ENCODE peak calls at places on chromosomes 13 and 19, in eight cellular contexts. N, E, R, F, X, J, L and W are unnamed samples. For H3K27me3, the result is how much of the 10 kb centered on the place peaks cover.

GRCh38 chr19:17951151-17952040 is 15.5 kb upstream of the KCNN1 start:
- DNase-seq in J (no peak), F (no peak), N (no peak), R (no peak), E (peak), L (no peak), X (no peak), W (no peak)

GRCh38 chr19:41355802-41356201 is 2.1 kb upstream of the TGFB1 start:
- DNase-seq in L (no peak), J (no peak), F (no peak), N (no peak), X (no peak), E (no peak), R (no peak), W (no peak)

GRCh38 chr13:27425151-27425917 is 915 bp downstream of the GTF3A start:
- DNase-seq in J (no peak), F (no peak), R (no peak), X (peak), N (no peak), E (no peak), L (no peak), W (no peak)

GRCh38 chr19:5255602-5256231 is 84.9 kb downstream of the PTPRS start:
- DNase-seq in F (no peak), L (no peak), R (no peak), J (no peak), N (no peak), X (no peak), E (no peak), W (no peak)

GRCh38 chr19:54850930-54851329 is 687 bp downstream of the KIR3DL2 start:
- DNase-seq in N (no peak), E (no peak), J (no peak), L (no peak), X (no peak), F (no peak), R (no peak), W (no peak)

GRCh38 chr13:48596128-48596429 is 57.6 kb upstream of the CYSLTR2 start:
- DNase-seq in L (no peak), E (no peak), J (no peak), R (no peak), N (no peak), X (no peak), F (no peak), W (no peak)

GRCh38 chr19:18294467-18294864 is 13.0 kb upstream of the JUND start:
- DNase-seq in X (no peak), R (no peak), J (peak), L (no peak), E (no peak), N (no peak), F (no peak), W (no peak)

GRCh38 chr19:4064551-4065260 is 2.0 kb downstream of the ZBTB7A start:
- DNase-seq in F (no peak), R (peak), E (peak), N (no peak), L (no peak), X (no peak), J (peak), W (peak)

GRCh38 chr13:87172166-87172825 is 498.9 kb upstream of the SLITRK5 start:
- DNase-seq in E (peak), F (no peak), X (peak), L (no peak), J (no peak), N (peak), R (no peak), W (no peak)

GRCh38 chr19:18590273-18591272 is 2.0 kb downstream of the REX1BD start:
- DNase-seq in N (peak), F (peak), J (no peak), L (no peak), X (peak), E (peak), R (no peak), W (no peak)

GRCh38 chr19:53865918-53866696 is 1.6 kb upstream of the MYADM start:
- DNase-seq in L (peak), X (no peak), J (peak), N (no peak), E (peak), F (no peak), R (peak), W (peak)

GRCh38 chr13:82833928-82834327 is 1048.3 kb downstream of the SLITRK1 start:
- DNase-seq in X (no peak), N (no peak), F (no peak), E (no peak), L (no peak), R (no peak), J (no peak), W (no peak)

GRCh38 chr13:105679832-105680231 is 855.6 kb downstream of the EFNB2 start:
- DNase-seq in R (no peak), F (no peak), L (no peak), E (no peak), N (no peak), J (no peak), X (no peak), W (no peak)

GRCh38 chr13:41411536-41411935 is 45.8 kb upstream of the RGCC start:
- DNase-seq in E (peak), J (no peak), R (no peak), L (no peak), X (peak), F (peak), N (no peak), W (no peak)

GRCh38 chr19:37056776-37057175 is 21.5 kb upstream of the ZNF420 start:
- DNase-seq in E (no peak), X (no peak), J (no peak), R (no peak), N (no peak), L (no peak), F (no peak), W (no peak)

GRCh38 chr19:52114691-52115090 is 19.1 kb upstream of the ZNF841 start:
- DNase-seq in N (no peak), R (no peak), L (no peak), J (no peak), F (no peak), E (no peak), X (no peak), W (no peak)
- H3K27me3 ChIP-seq in N (under half), R (under half), L (under half), J (under half), F (under half), E (under half), X (under half), W (under half)

DNA sequence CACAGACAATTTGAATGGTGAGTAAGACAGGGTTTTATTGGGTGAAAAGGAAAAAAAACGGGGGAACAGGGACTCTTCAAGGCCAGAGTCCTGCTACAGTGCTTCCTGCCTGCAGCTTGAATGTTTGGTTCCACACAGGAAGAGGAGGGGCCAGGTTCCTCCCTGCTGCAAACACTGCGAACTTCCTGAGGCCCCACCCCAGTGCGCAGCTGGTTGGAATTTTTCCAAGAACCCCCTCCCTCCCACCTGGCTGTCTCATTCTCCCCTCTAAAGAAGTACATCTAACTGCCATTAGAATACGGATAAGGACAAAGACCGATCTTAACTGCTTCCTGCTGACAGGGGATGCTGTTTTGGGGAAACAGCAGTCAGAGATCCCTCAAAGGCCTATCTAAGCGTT is 184.9 kb downstream of the GGACT start:
- DNase-seq in X (no peak), L (no peak), R (no peak), E (no peak), N (no peak), F (no peak), J (no peak), W (no peak)
- H3K27me3 ChIP-seq in X (under half), L (under half), R (under half), E (under half), N (under half), F (under half), J (under half), W (under half)

DNA sequence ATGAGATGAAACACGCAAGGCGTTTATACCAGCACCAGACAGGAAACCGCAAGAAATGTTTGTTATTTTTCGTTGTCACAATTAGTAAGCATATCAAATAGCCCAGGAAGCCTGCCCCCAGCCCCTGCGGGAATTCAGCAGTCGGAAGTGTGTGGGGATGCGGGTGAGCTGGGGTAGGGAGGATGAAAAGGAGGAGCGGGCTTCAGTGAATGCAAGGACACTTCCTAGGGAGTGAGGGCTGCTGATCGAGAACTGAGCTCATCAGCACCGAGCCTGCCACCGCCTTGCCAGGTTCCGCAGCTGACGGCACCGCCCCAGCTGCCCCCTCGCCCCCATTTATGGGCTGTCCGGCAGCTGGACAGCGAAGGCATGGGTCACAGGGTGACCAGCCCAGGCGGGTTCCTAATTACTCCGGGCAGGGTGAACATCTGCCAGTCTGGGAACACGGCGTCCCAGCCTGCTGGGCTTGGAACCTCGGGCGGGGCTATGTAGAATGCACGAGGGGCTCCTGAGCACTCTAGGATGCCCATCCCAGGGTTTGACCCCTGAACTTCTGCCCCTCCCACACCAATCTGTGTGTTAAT is 1.6 kb upstream of the BEST2 start:
- DNase-seq in F (no peak), X (peak), L (no peak), R (no peak), J (no peak), N (no peak), E (no peak), W (peak)
- H3K27me3 ChIP-seq in F (under half), X (under half), L (half or more), R (under half), J (under half), N (under half), E (under half), W (under half)

GRCh38 chr13:112071902-112072530 is 5.1 kb downstream of the SOX1 start:
- DNase-seq in F (no peak), L (no peak), N (no peak), X (no peak), E (no peak), J (no peak), R (no peak), W (no peak)
- H3K27me3 ChIP-seq in F (half or more), L (half or more), N (half or more), X (half or more), E (half or more), J (under half), R (half or more), W (half or more)

DNA sequence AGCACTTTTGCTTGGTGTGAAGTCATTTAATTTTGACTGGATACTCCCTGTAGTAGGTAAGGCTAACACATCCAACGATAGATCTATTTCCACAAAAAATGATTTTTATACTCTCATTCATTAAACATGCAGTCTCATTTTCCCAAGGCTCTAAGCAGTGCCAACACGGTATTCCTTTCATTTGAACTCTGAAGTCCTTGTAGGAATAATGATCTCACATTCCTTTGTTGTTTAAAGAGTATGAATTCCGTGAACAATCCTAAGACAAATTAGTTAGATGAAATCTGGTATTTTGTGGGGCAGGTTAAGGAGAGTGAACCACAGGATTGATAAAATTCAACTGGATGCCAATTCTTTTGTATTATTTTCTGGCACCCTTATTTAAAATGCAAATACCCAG is 66.6 kb downstream of the LACC1 start:
- DNase-seq in L (no peak), E (no peak), R (no peak), N (no peak), J (no peak), X (peak), F (no peak), W (no peak)
- H3K27me3 ChIP-seq in L (under half), E (under half), R (under half), N (under half), J (under half), X (under half), F (under half), W (under half)